ENCODE peak calls at places on chromosomes 2 and 18, in eight cellular contexts. K is amniotic stem cell, M is iris pigment epithelial cell, E is GM10248, G is PC-9, B is NCI-H1436, W is coronary artery, P is left cardiac atrium. F is an unnamed sample.

GRCh38 chr18:6850396-6850795 is 120.9 kb downstream of the ARHGAP28 start:
- DNase-seq in K (no peak), M (no peak), E (no peak), G (no peak), B (no peak), W (no peak), P (no peak), F (no peak)

GRCh38 chr2:102147935-102148334 is 5.4 kb downstream of the IL1R1 start:
- DNase-seq in K (no peak), M (peak; percentile 71), E (no peak), G (no peak), B (no peak), W (no peak), P (no peak), F (peak; percentile 73)

GRCh38 chr2:54065411-54065810 is 50.0 kb upstream of the ACYP2 start:
- DNase-seq in K (peak; percentile 94), M (peak; percentile 86), E (no peak), G (no peak), B (no peak), W (no peak), P (no peak), F (no peak)

GRCh38 chr2:67633212-67633856 is 236.2 kb downstream of the ETAA1 start:
- DNase-seq in K (no peak), M (no peak), E (no peak), G (no peak), B (no peak), W (no peak), P (no peak), F (no peak)

GRCh38 chr2:10513201-10513600 is 65.1 kb upstream of the ODC1 start:
- DNase-seq in K (no peak), M (no peak), E (no peak), G (no peak), B (no peak), W (peak; percentile 52), P (no peak), F (no peak)

GRCh38 chr2:166610180-166610919 is 116.3 kb upstream of the SCN7A start:
- DNase-seq in K (no peak), M (peak; percentile 32), E (no peak), G (no peak), B (no peak), W (no peak), P (no peak), F (no peak)

GRCh38 chr2:120344214-120344990 is 1.5 kb upstream of the INHBB start:
- DNase-seq in K (no peak), M (no peak), E (no peak), G (peak; percentile 61), B (peak; percentile 18), W (no peak), P (no peak), F (no peak)

GRCh38 chr18:49025767-49026500 is 75.2 kb upstream of the SMAD7 start:
- DNase-seq in K (no peak), M (no peak), E (no peak), G (no peak), B (no peak), W (peak; percentile 69), P (no peak), F (peak; percentile 52)

GRCh38 chr2:164538250-164538866 is 82.9 kb downstream of the GRB14 start:
- DNase-seq in K (peak; percentile 31), M (peak; percentile 48), E (peak; percentile 27), G (peak; percentile 41), B (peak; percentile 34), W (no peak), P (no peak), F (no peak)

GRCh38 chr2:196275646-196276352 is 104.4 kb upstream of the STK17B start:
- DNase-seq in K (no peak), M (peak; percentile 75), E (no peak), G (peak; percentile 48), B (no peak), W (no peak), P (no peak), F (no peak)

GRCh38 chr2:121080013-121080772 is 204.8 kb downstream of the TFCP2L1 start:
- DNase-seq in K (no peak), M (peak; percentile 27), E (peak; percentile 61), G (peak; percentile 54), B (peak; percentile 20), W (no peak), P (no peak), F (no peak)

GRCh38 chr2:47225061-47225783 is 70.1 kb upstream of the STPG4 start:
- DNase-seq in K (no peak), M (peak; percentile 80), E (no peak), G (peak; percentile 81), B (no peak), W (peak; percentile 87), P (peak; percentile 85), F (peak; percentile 82)

GRCh38 chr2:128594953-128595677 is 276.4 kb upstream of the HS6ST1 start:
- DNase-seq in K (no peak), M (no peak), E (no peak), G (no peak), B (no peak), W (no peak), P (no peak), F (peak; percentile 42)

GRCh38 chr2:10915731-10916331 is 4.1 kb downstream of the KCNF1 start:
- DNase-seq in K (no peak), M (no peak), E (no peak), G (no peak), B (no peak), W (no peak), P (no peak), F (no peak)

GRCh38 chr2:84450288-84451227 is 8.5 kb downstream of the SUCLG1 start:
- DNase-seq in K (no peak), M (no peak), E (no peak), G (no peak), B (no peak), W (no peak), P (no peak), F (no peak)

GRCh38 chr18:66473882-66474281 is 130.0 kb downstream of the CDH19 start:
- DNase-seq in K (no peak), M (no peak), E (no peak), G (no peak), B (no peak), W (no peak), P (no peak), F (no peak)

GRCh38 chr2:10269711-10270610 is 32.7 kb upstream of the HPCAL1 start:
- DNase-seq in K (no peak), M (no peak), E (no peak), G (no peak), B (no peak), W (peak; percentile 56), P (no peak), F (no peak)

GRCh38 chr2:120516323-120517314 is 170.7 kb downstream of the INHBB start:
- DNase-seq in K (no peak), M (peak; percentile 53), E (no peak), G (no peak), B (no peak), W (no peak), P (no peak), F (no peak)

F was measured in right atrium auricular region.